ENCODE peak calls at places on chromosomes 11 and 22, in four cellular contexts. X, M, L and H are unnamed samples.
A peak's percentile ranks its signal among the peaks of the same experiment; 100 is the strongest.

GRCh38 chr22:40747361-40747760 is 68.1 kb downstream of the MCHR1 start:
- DNase-seq in X (no peak), L (no peak), M (no peak), H (no peak)

GRCh38 chr22:49286236-49286760 is 541.4 kb downstream of the BRD1 start:
- DNase-seq in M (no peak), L (no peak), X (no peak), H (no peak)

GRCh38 chr11:78022397-78023396 is at the start of gene KCTD14:
- DNase-seq in X (no peak), M (no peak), L (no peak), H (peak; percentile 34)

GRCh38 chr11:95593101-95593500 is 196.5 kb downstream of the FAM76B start:
- DNase-seq in M (no peak), L (no peak), X (peak; percentile 70), H (peak; percentile 40)

GRCh38 chr11:2100361-2101170 is 38.6 kb downstream of the IGF2 start:
- DNase-seq in M (peak; percentile 37), X (no peak), L (no peak), H (no peak)

GRCh38 chr11:126991596-126991995 is 9.0 kb downstream of the KIRREL3 start:
- DNase-seq in M (no peak), X (no peak), L (no peak), H (peak; percentile 90)

GRCh38 chr11:69660001-69660500 is 15.1 kb downstream of the LTO1 start:
- DNase-seq in L (no peak), M (no peak), X (no peak), H (no peak)

GRCh38 chr11:108775324-108775723 is 110.5 kb downstream of the DDX10 start:
- DNase-seq in L (no peak), X (peak; percentile 16), M (no peak), H (no peak)

GRCh38 chr11:78202733-78203167 is 14.0 kb downstream of the USP35 start:
- DNase-seq in L (peak; percentile 52), M (no peak), X (no peak), H (no peak)

GRCh38 chr11:126426126-126426525 is 70.6 kb downstream of the ST3GAL4 start:
- DNase-seq in X (no peak), L (no peak), M (no peak), H (no peak)

GRCh38 chr11:27977031-27977430 is 130.9 kb downstream of the KIF18A start:
- DNase-seq in L (no peak), X (peak; percentile 66), M (no peak), H (peak; percentile 47)

GRCh38 chr11:66363805-66364535 is 7.6 kb downstream of the SLC29A2 start:
- DNase-seq in L (peak; percentile 55), M (peak; percentile 86), X (no peak), H (no peak)

GRCh38 chr11:92888701-92889100 is 80.8 kb upstream of the MTNR1B start:
- DNase-seq in L (no peak), X (no peak), M (peak; percentile 13), H (no peak)

GRCh38 chr22:46879083-46879482 is 116.6 kb downstream of the TBC1D22A start:
- DNase-seq in L (no peak), M (no peak), X (no peak), H (no peak)

GRCh38 chr11:44767421-44767820 is 40.7 kb downstream of the TSPAN18 start:
- DNase-seq in X (peak; percentile 54), L (no peak), M (no peak), H (peak; percentile 56)

GRCh38 chr22:45007946-45008852 is 1.6 kb downstream of the PHF21B start:
- DNase-seq in M (peak; percentile 28), X (peak; percentile 15), L (no peak), H (peak; percentile 18)

GRCh38 chr11:106457727-106458126 is 380.3 kb downstream of the AASDHPPT start:
- DNase-seq in L (no peak), M (no peak), X (peak; percentile 85), H (peak; percentile 75)

GRCh38 chr11:111585371-111585770 is 16.9 kb upstream of the SIK2 start:
- DNase-seq in X (peak; percentile 85), M (no peak), L (no peak), H (peak; percentile 73)

GRCh38 chr11:125114518-125114917 is 3.1 kb upstream of the TMEM218 start:
- DNase-seq in M (no peak), L (no peak), X (no peak), H (peak; percentile 52)

GRCh38 chr11:129375731-129376657 is at the start of gene BARX2:
- DNase-seq in L (no peak), M (no peak), X (peak; percentile 66), H (peak; percentile 86)

GRCh38 chr11:108559340-108559739 is 34.2 kb downstream of the EXPH5 start:
- DNase-seq in M (no peak), L (no peak), X (peak; percentile 84), H (peak; percentile 63)

GRCh38 chr11:284081-285020 is 4.6 kb upstream of the PGGHG start:
- DNase-seq in M (no peak), L (no peak), X (no peak), H (no peak)

GRCh38 chr11:47527186-47527585 is 25.7 kb downstream of the CELF1 start:
- DNase-seq in L (no peak), X (no peak), M (no peak), H (no peak)

GRCh38 chr11:47518212-47518959 is 34.5 kb downstream of the CELF1 start:
- DNase-seq in M (peak; percentile 17), L (no peak), X (no peak), H (no peak)

GRCh38 chr11:47523491-47524199 is 29.3 kb downstream of the CELF1 start:
- DNase-seq in M (peak; percentile 75), X (peak; percentile 83), L (no peak), H (peak; percentile 84)

DNA sequence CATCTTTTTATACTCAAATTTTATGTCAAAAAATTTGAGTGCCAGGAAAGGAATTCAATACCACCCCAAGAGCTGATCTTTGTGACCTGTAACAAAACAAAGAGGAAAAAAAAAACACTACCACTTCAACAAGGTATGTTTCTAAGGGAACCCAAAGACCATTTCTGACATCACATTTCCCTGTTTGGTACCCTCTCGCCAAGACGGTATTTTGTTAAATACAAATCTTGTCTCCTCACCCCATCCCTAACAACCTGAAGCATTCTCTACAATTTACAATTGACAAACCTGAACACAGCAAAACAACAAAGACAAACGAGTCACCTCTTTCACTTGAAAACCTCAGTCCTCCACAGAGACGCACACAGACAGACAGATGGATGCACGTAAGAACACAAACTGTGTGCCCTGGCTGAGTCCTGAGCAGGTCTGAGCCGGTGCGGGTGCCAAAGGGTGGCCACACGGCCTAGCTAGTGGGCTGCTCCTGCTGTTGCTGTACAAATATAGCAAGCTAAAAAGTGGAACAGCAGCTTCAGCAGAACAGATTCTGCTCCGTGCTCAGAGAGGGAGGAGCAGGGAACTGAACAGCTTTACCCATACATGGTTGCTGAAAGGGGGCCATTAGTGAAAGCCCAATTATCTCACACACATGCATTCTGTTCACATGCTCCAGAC is 28.6 kb downstream of the CELF1 start:
- DNase-seq in M (peak; percentile 17), L (no peak), X (no peak), H (peak; percentile 25)
- H2AFZ ChIP-seq in M (no peak overlapping the region), L (no peak overlapping the region), X (no peak overlapping the region), H (no peak overlapping the region)

GRCh38 chr11:102345923-102346322 is 1.1 kb upstream of the BIRC2 start:
- DNase-seq in X (peak; percentile 80), M (no peak), L (no peak), H (peak; percentile 58)
- H2AFZ ChIP-seq in X (no peak overlapping the region), M (peak overlapping the region; percentile 96), L (peak overlapping the region; percentile 81), H (peak overlapping the region; percentile 77)

DNA sequence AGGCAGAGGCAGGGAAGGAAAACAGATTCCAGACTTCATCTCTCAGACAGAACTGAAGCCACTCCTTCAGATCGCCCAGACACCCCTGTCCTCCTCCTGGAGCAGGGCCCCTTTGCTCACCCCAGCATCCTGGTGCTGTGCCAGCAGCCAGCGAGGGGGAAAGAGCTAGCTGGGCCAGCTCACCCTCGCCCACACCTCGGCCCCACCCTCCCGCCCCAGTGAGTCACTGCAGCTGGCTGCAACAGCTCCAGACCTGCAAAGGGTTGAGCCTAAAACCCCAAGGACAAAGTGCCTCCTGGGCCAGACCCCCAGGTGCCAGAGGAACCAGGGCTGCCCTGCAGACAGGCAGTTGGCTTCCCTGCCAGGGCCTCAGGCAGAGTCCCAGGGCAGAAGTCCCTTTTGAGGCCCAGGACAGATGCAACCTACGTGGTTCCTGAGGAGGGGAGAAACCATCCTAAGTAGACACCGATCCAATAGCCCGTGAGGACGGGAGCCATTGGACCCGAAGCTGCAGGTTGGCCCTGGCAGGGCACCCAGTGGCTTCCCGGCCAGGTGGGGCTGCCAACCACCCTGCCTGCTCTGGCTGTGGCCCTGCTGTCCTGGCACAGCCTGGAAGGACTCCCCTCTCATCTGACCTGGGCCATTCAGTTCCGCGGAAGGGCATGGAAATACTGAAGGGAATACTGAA is 7.2 kb downstream of the AHNAK start:
- DNase-seq in M (peak; percentile 41), L (no peak), X (peak; percentile 95), H (peak; percentile 96)
- H2AFZ ChIP-seq in M (no peak overlapping the region), L (peak overlapping the region; percentile 57), X (no peak overlapping the region), H (no peak overlapping the region)

GRCh38 chr11:118223992-118224391 is 819 bp downstream of the JAML start:
- DNase-seq in X (no peak), L (no peak), M (no peak), H (no peak)
- H2AFZ ChIP-seq in X (no peak overlapping the region), L (no peak overlapping the region), M (no peak overlapping the region), H (no peak overlapping the region)

DNA sequence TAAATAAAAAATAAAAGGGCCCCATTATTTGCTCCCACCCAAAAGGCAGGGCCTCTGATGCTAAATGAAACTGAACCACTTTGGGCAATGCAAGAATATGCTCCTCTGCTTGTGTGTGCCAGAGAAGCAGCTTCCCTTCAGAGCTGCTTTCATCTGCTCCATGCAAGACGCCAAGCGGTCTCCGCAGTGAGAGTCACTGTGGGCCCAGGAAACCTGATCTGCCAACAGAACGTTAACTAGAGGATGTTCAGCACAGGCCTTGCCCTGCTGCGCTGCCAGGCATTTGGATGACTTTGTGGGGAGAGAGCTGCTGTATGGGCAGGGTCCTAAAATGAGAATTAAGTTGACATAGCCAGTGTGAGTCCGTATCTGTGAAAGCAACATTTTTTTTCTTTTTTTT is 43.7 kb upstream of the APOA1 start:
- DNase-seq in L (no peak), X (no peak), M (no peak), H (no peak)
- H2AFZ ChIP-seq in L (no peak overlapping the region), X (no peak overlapping the region), M (no peak overlapping the region), H (no peak overlapping the region)

GRCh38 chr11:74679513-74679865 is 51.7 kb downstream of the CHRDL2 start:
- DNase-seq in L (no peak), X (no peak), M (no peak), H (no peak)

GRCh38 chr11:74677131-74677530 is 54.1 kb downstream of the CHRDL2 start:
- DNase-seq in X (no peak), M (no peak), L (no peak), H (no peak)

GRCh38 chr11:74678041-74678440 is 53.2 kb downstream of the CHRDL2 start:
- DNase-seq in L (no peak), X (no peak), M (no peak), H (no peak)

GRCh38 chr11:74680035-74680671 is 51.1 kb downstream of the CHRDL2 start:
- DNase-seq in M (no peak), X (no peak), L (no peak), H (no peak)

GRCh38 chr11:74678591-74679512 is 52.4 kb downstream of the CHRDL2 start:
- DNase-seq in X (peak; percentile 41), L (no peak), M (peak; percentile 37), H (peak; percentile 70)
- H2AFZ ChIP-seq in X (no peak overlapping the region), L (no peak overlapping the region), M (no peak overlapping the region), H (no peak overlapping the region)